ENCODE peak calls at places on chromosomes 7 and 10, in nine cellular contexts. V is SJSA1; S is naive thymus-derived CD4-positive, alpha-beta T cell; K is dorsolateral prefrontal cortex; X is WERI-Rb-1; P is heart left ventricle; N is IMR-90; U is uterus; D is Karpas-422. W is an unnamed sample.

GRCh38 chr7:64753032-64753431 is 41.2 kb upstream of the ZNF138 start:
- DNase-seq in V (no peak), S (no peak), K (no peak), X (no peak), P (no peak), N (no peak), U (no peak), D (no peak), W (no peak)

GRCh38 chr7:69403169-69403568 is 195.1 kb upstream of the AUTS2 start:
- DNase-seq in V (no peak), S (no peak), K (no peak), X (peak), P (no peak), N (no peak), U (no peak), D (peak), W (no peak)

GRCh38 chr7:134892002-134892693 is 94.2 kb upstream of the AGBL3 start:
- DNase-seq in V (no peak), S (no peak), K (no peak), X (no peak), P (no peak), N (peak), U (no peak), D (no peak), W (no peak)

GRCh38 chr7:12567015-12567414 is 3.5 kb upstream of the SCIN start:
- DNase-seq in V (no peak), S (no peak), K (no peak), X (no peak), P (no peak), N (no peak), U (no peak), D (no peak), W (no peak)

GRCh38 chr10:17647316-17647715 is 3.4 kb downstream of the STAM start:
- DNase-seq in V (no peak), S (no peak), K (no peak), X (no peak), P (peak), N (no peak), U (no peak), D (no peak), W (peak)

GRCh38 chr10:43963379-43963778 is 314.7 kb upstream of the ZNF32 start:
- DNase-seq in V (no peak), S (no peak), K (no peak), X (no peak), P (no peak), N (no peak), U (no peak), D (no peak), W (no peak)

GRCh38 chr10:73554729-73555128 is 36.4 kb downstream of the USP54 start:
- DNase-seq in V (no peak), S (no peak), K (no peak), X (no peak), P (no peak), N (no peak), U (no peak), D (no peak), W (no peak)

GRCh38 chr7:108263364-108263951 is 133.3 kb upstream of the LAMB4 start:
- DNase-seq in V (no peak), S (no peak), K (no peak), X (no peak), P (no peak), N (no peak), U (no peak), D (no peak), W (no peak)

GRCh38 chr10:43055991-43056567 is 20.8 kb upstream of the RET start:
- DNase-seq in V (no peak), S (no peak), K (no peak), X (no peak), P (no peak), N (no peak), U (no peak), D (no peak), W (no peak)

GRCh38 chr10:26517141-26517890 is 79.2 kb downstream of the APBB1IP start:
- DNase-seq in V (no peak), S (no peak), K (no peak), X (no peak), P (no peak), N (peak), U (no peak), D (no peak), W (no peak)

GRCh38 chr10:113854757-113855626 is 531 bp downstream of the NHLRC2 start:
- DNase-seq in V (peak), S (peak), K (no peak), X (peak), P (peak), N (peak), U (peak), D (peak), W (peak)

GRCh38 chr7:134693256-134693655 is 46.6 kb downstream of the BPGM start:
- DNase-seq in V (peak), S (no peak), K (no peak), X (no peak), P (no peak), N (peak), U (peak), D (no peak), W (no peak)

GRCh38 chr10:98420786-98421185 is 5.8 kb upstream of the PYROXD2 start:
- DNase-seq in V (no peak), S (no peak), K (no peak), X (no peak), P (peak), N (no peak), U (no peak), D (no peak), W (no peak)

GRCh38 chr10:60803433-60803832 is 25.2 kb downstream of the CDK1 start:
- DNase-seq in V (no peak), S (no peak), K (no peak), X (no peak), P (no peak), N (no peak), U (no peak), D (no peak), W (no peak)

GRCh38 chr10:78296794-78297193 is 263.1 kb downstream of the RPS24 start:
- DNase-seq in V (no peak), S (no peak), K (no peak), X (no peak), P (no peak), N (no peak), U (no peak), D (no peak), W (no peak)

GRCh38 chr7:99624487-99624886 is 7.7 kb downstream of the ZSCAN25 start:
- DNase-seq in V (peak), S (peak), K (no peak), X (no peak), P (no peak), N (no peak), U (no peak), D (no peak), W (no peak)

GRCh38 chr7:156764016-156764669 is 123.6 kb downstream of the RNF32 start:
- DNase-seq in V (no peak), S (no peak), K (peak), X (peak), P (peak), N (peak), U (peak), D (no peak), W (peak)

GRCh38 chr10:114779803-114780609 is 41.6 kb upstream of the FHIP2A start:
- DNase-seq in V (peak), S (no peak), K (no peak), X (no peak), P (no peak), N (peak), U (no peak), D (no peak), W (no peak)

DNA sequence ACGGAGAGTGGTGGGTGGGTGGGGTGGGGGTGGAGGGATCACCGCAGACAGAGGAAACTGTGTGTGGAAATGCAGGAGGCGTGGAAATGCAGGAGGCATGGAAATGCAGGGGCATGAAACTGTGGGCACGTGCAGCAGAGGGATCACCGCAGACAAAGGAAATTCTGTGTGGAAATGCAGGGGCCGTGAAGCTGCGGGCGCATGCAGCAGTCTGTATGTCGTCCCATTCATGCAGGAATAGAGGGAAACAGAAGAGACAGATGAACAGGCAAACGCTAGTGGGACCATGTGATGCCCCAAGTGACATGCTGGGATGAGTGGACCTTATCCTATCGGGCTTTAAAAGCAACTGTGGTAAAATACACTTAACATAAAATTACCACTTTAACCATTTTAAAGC is 42.2 kb upstream of the TRIL start:
- DNase-seq in V (no peak), S (no peak), K (no peak), X (no peak), P (no peak), N (no peak), U (no peak), D (peak), W (no peak)
- H3K27ac ChIP-seq in V (no peak), S (no peak), K (no peak), X (no peak), P (no peak), N (no peak), U (no peak), D (no peak), W (no peak)

GRCh38 chr7:586494-586893 is 66.8 kb upstream of the PDGFA start:
- DNase-seq in V (no peak), S (no peak), K (no peak), X (no peak), P (no peak), N (no peak), U (no peak), D (no peak), W (no peak)

GRCh38 chr7:584122-584465 is 64.4 kb upstream of the PDGFA start:
- DNase-seq in V (no peak), S (peak), K (peak), X (no peak), P (no peak), N (no peak), U (no peak), D (no peak), W (no peak)

GRCh38 chr7:585873-586272 is 66.2 kb upstream of the PDGFA start:
- DNase-seq in V (no peak), S (no peak), K (no peak), X (no peak), P (no peak), N (no peak), U (no peak), D (no peak), W (no peak)

GRCh38 chr7:584820-585219 is 65.2 kb upstream of the PDGFA start:
- DNase-seq in V (no peak), S (no peak), K (no peak), X (no peak), P (no peak), N (no peak), U (no peak), D (no peak), W (no peak)

DNA sequence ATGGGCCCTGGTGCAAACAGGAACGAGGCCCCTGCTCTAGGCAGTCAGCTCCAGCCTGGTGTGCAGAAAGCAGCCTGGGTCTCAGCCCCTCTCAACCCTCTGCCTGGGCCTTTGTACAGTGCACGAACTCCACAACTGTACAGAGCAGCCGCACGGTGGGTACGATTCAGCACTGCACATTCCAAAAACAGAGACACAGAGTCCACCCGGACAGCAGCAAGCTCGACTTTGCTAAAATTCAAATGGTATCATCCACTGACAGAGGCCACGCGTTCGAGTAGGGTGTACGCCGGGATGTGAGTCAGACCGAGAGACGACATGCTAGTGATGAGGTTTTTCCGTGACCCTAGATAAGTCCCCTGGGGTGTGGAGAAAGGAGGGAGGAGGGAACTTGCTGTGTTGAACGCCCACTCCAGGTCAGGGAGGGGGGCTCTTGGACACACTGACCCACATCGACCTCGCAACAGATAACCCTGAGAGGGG is 65.6 kb upstream of the PDGFA start:
- DNase-seq in V (no peak), S (no peak), K (no peak), X (no peak), P (no peak), N (no peak), U (no peak), D (no peak), W (no peak)
- H3K27ac ChIP-seq in V (no peak), S (peak), K (no peak), X (no peak), P (no peak), N (no peak), U (no peak), D (no peak), W (no peak)

GRCh38 chr10:31096161-31096560 is 64.5 kb upstream of the ZNF438 start:
- DNase-seq in V (no peak), S (no peak), K (no peak), X (no peak), P (no peak), N (no peak), U (no peak), D (no peak), W (no peak)

GRCh38 chr10:31098091-31098490 is 66.4 kb upstream of the ZNF438 start:
- DNase-seq in V (no peak), S (no peak), K (no peak), X (no peak), P (no peak), N (no peak), U (no peak), D (no peak), W (no peak)

GRCh38 chr10:31099664-31100063 is 68.0 kb upstream of the ZNF438 start:
- DNase-seq in V (peak), S (no peak), K (no peak), X (no peak), P (no peak), N (peak), U (no peak), D (no peak), W (no peak)

GRCh38 chr10:31099101-31099500 is 67.4 kb upstream of the ZNF438 start:
- DNase-seq in V (peak), S (no peak), K (no peak), X (no peak), P (no peak), N (peak), U (no peak), D (no peak), W (no peak)

DNA sequence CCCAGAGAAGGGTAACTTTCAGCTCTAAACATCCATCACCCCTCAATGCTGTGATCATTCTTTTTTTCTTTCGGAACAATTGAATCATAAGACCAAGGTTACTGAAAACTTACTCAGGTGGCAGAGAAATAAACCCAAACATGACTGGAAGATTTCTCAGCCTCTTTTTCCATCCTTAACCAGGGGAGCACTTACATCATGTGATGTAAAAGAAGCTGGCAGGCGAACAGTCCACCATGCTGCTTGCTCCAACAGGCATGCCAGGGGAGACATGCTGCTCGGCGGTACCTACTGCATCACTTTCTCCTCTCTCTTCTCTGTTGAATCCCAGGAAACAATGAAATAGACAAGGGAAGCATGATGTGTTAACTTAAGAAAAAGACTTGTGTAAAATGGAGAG is 64.0 kb upstream of the ZNF438 start:
- DNase-seq in V (no peak), S (no peak), K (no peak), X (no peak), P (no peak), N (no peak), U (no peak), D (no peak), W (no peak)
- H3K27ac ChIP-seq in V (no peak), S (no peak), K (no peak), X (no peak), P (no peak), N (no peak), U (no peak), D (no peak), W (no peak)

GRCh38 chr7:41501466-41501865 is 201.4 kb downstream of the INHBA start:
- DNase-seq in V (no peak), S (no peak), K (no peak), X (no peak), P (no peak), N (no peak), U (no peak), D (no peak), W (no peak)
- H3K27ac ChIP-seq in V (no peak), S (no peak), K (no peak), X (no peak), P (no peak), N (no peak), U (no peak), D (no peak), W (no peak)

GRCh38 chr10:89120931-89121907 is 85.9 kb downstream of the CH25H start:
- DNase-seq in V (peak), S (no peak), K (no peak), X (no peak), P (no peak), N (peak), U (no peak), D (no peak), W (no peak)
- H3K27ac ChIP-seq in V (peak), S (no peak), K (no peak), X (no peak), P (no peak), N (no peak), U (no peak), D (no peak), W (no peak)